ENCODE peak calls at places on chromosomes 7 and 10, in seven cellular contexts. One of them, this sample, is unnamed.

GRCh38 chr7:87345962-87346371 is 503 bp downstream of the CROT start:
- DNase-seq in bronchial epithelial cell: no peak
- DNase-seq in cardiac fibroblast: no peak
- DNase-seq in fibroblast of pulmonary artery: no peak
- DNase-seq in right lobe of liver: no peak
- DNase-seq in OCI-LY7: no peak
- DNase-seq in astrocyte of the spinal cord: peak
- DNase-seq in this sample: no peak

GRCh38 chr10:20682782-20683181 is 214.3 kb downstream of the NEBL start:
- DNase-seq in bronchial epithelial cell: no peak
- DNase-seq in cardiac fibroblast: no peak
- DNase-seq in fibroblast of pulmonary artery: no peak
- DNase-seq in right lobe of liver: no peak
- DNase-seq in OCI-LY7: no peak
- DNase-seq in astrocyte of the spinal cord: no peak
- DNase-seq in this sample: no peak

GRCh38 chr10:7707858-7708622 is 4.9 kb downstream of the ITIH2 start:
- DNase-seq in bronchial epithelial cell: no peak
- DNase-seq in cardiac fibroblast: no peak
- DNase-seq in fibroblast of pulmonary artery: no peak
- DNase-seq in right lobe of liver: no peak
- DNase-seq in OCI-LY7: no peak
- DNase-seq in astrocyte of the spinal cord: no peak
- DNase-seq in this sample: no peak

GRCh38 chr7:77991656-77992055 is 193.1 kb downstream of the PHTF2 start:
- DNase-seq in bronchial epithelial cell: no peak
- DNase-seq in cardiac fibroblast: no peak
- DNase-seq in fibroblast of pulmonary artery: no peak
- DNase-seq in right lobe of liver: no peak
- DNase-seq in OCI-LY7: no peak
- DNase-seq in astrocyte of the spinal cord: no peak
- DNase-seq in this sample: no peak

GRCh38 chr7:21767300-21767900 is 178.3 kb downstream of the CDCA7L start:
- DNase-seq in bronchial epithelial cell: peak
- DNase-seq in cardiac fibroblast: peak
- DNase-seq in fibroblast of pulmonary artery: peak
- DNase-seq in right lobe of liver: no peak
- DNase-seq in OCI-LY7: peak
- DNase-seq in astrocyte of the spinal cord: peak
- DNase-seq in this sample: peak

GRCh38 chr10:97738616-97739015 is 1.7 kb downstream of the ZFYVE27 start:
- DNase-seq in bronchial epithelial cell: no peak
- DNase-seq in cardiac fibroblast: no peak
- DNase-seq in fibroblast of pulmonary artery: no peak
- DNase-seq in right lobe of liver: peak
- DNase-seq in OCI-LY7: no peak
- DNase-seq in astrocyte of the spinal cord: no peak
- DNase-seq in this sample: no peak

GRCh38 chr10:75612904-75613684 is 181.7 kb downstream of the LRMDA start:
- DNase-seq in bronchial epithelial cell: no peak
- DNase-seq in cardiac fibroblast: peak
- DNase-seq in fibroblast of pulmonary artery: peak
- DNase-seq in right lobe of liver: no peak
- DNase-seq in OCI-LY7: no peak
- DNase-seq in astrocyte of the spinal cord: peak
- DNase-seq in this sample: no peak

GRCh38 chr7:154777023-154777422 is 225.9 kb downstream of the PAXIP1 start:
- DNase-seq in bronchial epithelial cell: peak
- DNase-seq in cardiac fibroblast: no peak
- DNase-seq in fibroblast of pulmonary artery: no peak
- DNase-seq in right lobe of liver: no peak
- DNase-seq in OCI-LY7: no peak
- DNase-seq in astrocyte of the spinal cord: no peak
- DNase-seq in this sample: no peak

GRCh38 chr7:29217112-29217511 is 22.5 kb downstream of the CHN2 start:
- DNase-seq in bronchial epithelial cell: no peak
- DNase-seq in cardiac fibroblast: peak
- DNase-seq in fibroblast of pulmonary artery: peak
- DNase-seq in right lobe of liver: no peak
- DNase-seq in OCI-LY7: no peak
- DNase-seq in astrocyte of the spinal cord: no peak
- DNase-seq in this sample: no peak

GRCh38 chr10:29141761-29142160 is 147.1 kb upstream of the LYZL1 start:
- DNase-seq in bronchial epithelial cell: no peak
- DNase-seq in cardiac fibroblast: peak
- DNase-seq in fibroblast of pulmonary artery: peak
- DNase-seq in right lobe of liver: no peak
- DNase-seq in OCI-LY7: no peak
- DNase-seq in astrocyte of the spinal cord: peak
- DNase-seq in this sample: no peak

DNA sequence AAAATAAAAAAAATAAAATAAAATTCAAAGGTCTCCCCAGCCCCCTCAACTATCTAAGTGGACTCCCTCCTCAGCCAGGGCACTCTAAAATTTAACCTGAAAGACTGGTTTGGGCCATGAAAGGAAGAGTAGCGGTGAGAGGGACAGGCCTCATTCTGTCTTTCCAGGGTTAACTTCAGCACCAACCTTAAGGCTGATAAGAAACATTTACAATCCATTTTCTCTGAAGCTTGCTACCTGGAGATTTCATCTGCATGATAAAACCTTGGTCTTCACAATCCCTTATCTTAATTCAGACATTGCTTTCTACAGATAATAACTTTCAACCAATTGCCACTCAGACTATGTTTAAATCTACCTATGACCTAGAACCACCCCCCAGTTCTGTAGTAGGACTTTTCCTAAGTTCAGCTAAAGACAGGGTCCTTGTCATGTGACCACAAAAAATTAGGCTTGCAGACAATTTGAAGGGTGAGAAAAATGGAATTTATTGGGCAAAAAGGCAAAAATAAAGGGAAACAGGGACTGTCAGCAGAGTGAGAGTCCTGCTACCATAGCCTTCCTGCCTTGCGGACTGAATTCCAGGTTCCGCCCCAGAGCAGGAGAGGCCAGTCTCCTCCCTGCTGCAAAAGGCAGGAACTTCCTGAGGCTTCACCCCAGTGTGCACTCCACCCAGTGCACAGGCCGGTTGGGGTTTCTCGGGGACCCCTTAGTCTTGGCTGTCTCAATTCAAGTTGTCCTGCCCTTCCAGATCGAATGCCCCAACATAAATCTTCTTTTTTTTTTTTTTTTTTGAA is 26.0 kb downstream of the AGK start:
- DNase-seq in bronchial epithelial cell: no peak
- DNase-seq in cardiac fibroblast: no peak
- DNase-seq in fibroblast of pulmonary artery: no peak
- DNase-seq in right lobe of liver: no peak
- DNase-seq in OCI-LY7: no peak
- DNase-seq in astrocyte of the spinal cord: no peak
- DNase-seq in this sample: no peak
- TF ChIP-seq CTCF in bronchial epithelial cell: no peak
- TF ChIP-seq CTCF in cardiac fibroblast: no peak
- TF ChIP-seq CTCF in fibroblast of pulmonary artery: no peak
- TF ChIP-seq CTCF in right lobe of liver: no peak
- TF ChIP-seq CTCF in OCI-LY7: no peak
- TF ChIP-seq CTCF in astrocyte of the spinal cord: no peak
- TF ChIP-seq CTCF in this sample: no peak

DNA sequence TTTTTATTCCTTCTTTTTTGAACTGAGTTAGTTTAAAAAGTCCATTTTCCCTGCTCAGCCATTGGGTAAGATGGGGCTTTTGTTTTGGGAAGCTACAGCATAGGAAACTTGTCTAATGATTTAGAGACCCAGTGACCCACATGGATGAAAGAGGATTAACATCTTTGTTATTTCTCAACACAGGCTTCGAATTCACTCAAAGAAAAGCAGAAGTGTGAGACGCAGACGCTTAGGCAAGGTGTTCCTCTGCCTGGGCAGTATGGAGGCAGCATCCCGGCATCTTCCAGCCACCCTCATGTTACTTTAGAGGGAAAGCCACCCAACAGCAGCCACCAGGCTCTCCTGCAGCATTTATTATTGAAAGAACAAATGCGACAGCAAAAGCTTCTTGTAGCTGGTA is 152.1 kb downstream of the HDAC9 start:
- DNase-seq in bronchial epithelial cell: no peak
- DNase-seq in cardiac fibroblast: no peak
- DNase-seq in fibroblast of pulmonary artery: no peak
- DNase-seq in right lobe of liver: no peak
- DNase-seq in OCI-LY7: no peak
- DNase-seq in astrocyte of the spinal cord: no peak
- DNase-seq in this sample: no peak
- H3K4me3 ChIP-seq in bronchial epithelial cell: no peak
- H3K4me3 ChIP-seq in cardiac fibroblast: no peak
- H3K4me3 ChIP-seq in fibroblast of pulmonary artery: no peak
- H3K4me3 ChIP-seq in right lobe of liver: no peak
- H3K4me3 ChIP-seq in OCI-LY7: no peak
- H3K4me3 ChIP-seq in astrocyte of the spinal cord: no peak
- H3K4me3 ChIP-seq in this sample: no peak

DNA sequence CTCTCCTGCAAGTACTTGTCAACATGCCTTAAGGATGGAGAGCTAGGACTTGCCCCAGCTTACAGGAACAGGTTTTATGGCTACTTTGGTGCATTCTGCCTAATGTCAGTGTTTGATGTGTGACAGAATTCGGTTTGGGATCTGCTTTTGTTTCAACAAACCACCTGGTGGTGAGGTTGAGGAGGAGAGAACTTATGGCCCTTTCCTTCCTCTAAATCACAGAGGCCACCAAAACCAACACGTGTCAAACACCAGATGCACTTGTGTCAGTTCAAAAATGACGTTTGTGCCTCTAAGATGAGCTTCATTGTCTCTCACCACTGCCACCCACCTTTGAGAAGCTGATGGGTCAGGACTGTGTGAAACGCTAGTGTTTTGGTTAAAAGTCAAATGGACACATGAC is 83.9 kb downstream of the OSBPL3 start:
- DNase-seq in bronchial epithelial cell: no peak
- DNase-seq in cardiac fibroblast: no peak
- DNase-seq in fibroblast of pulmonary artery: no peak
- DNase-seq in right lobe of liver: no peak
- DNase-seq in OCI-LY7: peak
- DNase-seq in astrocyte of the spinal cord: no peak
- DNase-seq in this sample: peak
- TF ChIP-seq CTCF in bronchial epithelial cell: no peak
- TF ChIP-seq CTCF in cardiac fibroblast: no peak
- TF ChIP-seq CTCF in fibroblast of pulmonary artery: no peak
- TF ChIP-seq CTCF in right lobe of liver: no peak
- TF ChIP-seq CTCF in OCI-LY7: peak
- TF ChIP-seq CTCF in astrocyte of the spinal cord: no peak
- TF ChIP-seq CTCF in this sample: peak

GRCh38 chr10:74153676-74154075 is 2.7 kb downstream of the ADK start:
- DNase-seq in bronchial epithelial cell: no peak
- DNase-seq in cardiac fibroblast: peak
- DNase-seq in fibroblast of pulmonary artery: no peak
- DNase-seq in right lobe of liver: no peak
- DNase-seq in OCI-LY7: no peak
- DNase-seq in astrocyte of the spinal cord: no peak
- DNase-seq in this sample: no peak

GRCh38 chr10:74150151-74151056 is at the start of gene AP3M1:
- DNase-seq in bronchial epithelial cell: no peak
- DNase-seq in cardiac fibroblast: no peak
- DNase-seq in fibroblast of pulmonary artery: no peak
- DNase-seq in right lobe of liver: peak
- DNase-seq in OCI-LY7: peak
- DNase-seq in astrocyte of the spinal cord: no peak
- DNase-seq in this sample: no peak

GRCh38 chr10:74151879-74152722 is 1.1 kb downstream of the ADK start:
- DNase-seq in bronchial epithelial cell: no peak
- DNase-seq in cardiac fibroblast: no peak
- DNase-seq in fibroblast of pulmonary artery: no peak
- DNase-seq in right lobe of liver: no peak
- DNase-seq in OCI-LY7: no peak
- DNase-seq in astrocyte of the spinal cord: no peak
- DNase-seq in this sample: no peak

GRCh38 chr10:74151057-74151878 is at the start of gene ADK:
- DNase-seq in bronchial epithelial cell: peak
- DNase-seq in cardiac fibroblast: peak
- DNase-seq in fibroblast of pulmonary artery: peak
- DNase-seq in right lobe of liver: peak
- DNase-seq in OCI-LY7: peak
- DNase-seq in astrocyte of the spinal cord: peak
- DNase-seq in this sample: peak

DNA sequence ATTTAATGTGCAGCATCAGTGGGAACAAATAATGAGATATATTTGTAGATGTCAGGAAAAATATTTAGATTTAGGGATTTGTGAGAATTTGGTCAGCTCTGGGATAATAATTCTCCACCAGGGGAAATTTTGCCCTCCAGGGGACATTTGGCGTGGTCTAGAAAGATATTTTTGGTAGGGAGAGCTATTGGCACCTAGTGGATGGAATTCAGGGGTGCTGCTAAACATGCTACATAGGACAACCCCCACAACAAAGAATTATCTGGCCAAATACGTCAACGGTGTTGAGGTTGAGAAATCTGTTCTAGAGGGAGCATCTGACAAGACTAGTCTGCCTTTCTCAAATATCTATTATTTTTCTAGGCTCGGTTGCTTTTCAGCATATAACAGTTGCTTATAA is 2.1 kb downstream of the ADK start:
- DNase-seq in bronchial epithelial cell: peak
- DNase-seq in cardiac fibroblast: peak
- DNase-seq in fibroblast of pulmonary artery: peak
- DNase-seq in right lobe of liver: no peak
- DNase-seq in OCI-LY7: no peak
- DNase-seq in astrocyte of the spinal cord: peak
- DNase-seq in this sample: no peak
- H3K4me3 ChIP-seq in bronchial epithelial cell: no peak
- H3K4me3 ChIP-seq in cardiac fibroblast: no peak
- H3K4me3 ChIP-seq in fibroblast of pulmonary artery: no peak
- H3K4me3 ChIP-seq in right lobe of liver: no peak
- H3K4me3 ChIP-seq in OCI-LY7: no peak
- H3K4me3 ChIP-seq in astrocyte of the spinal cord: no peak
- H3K4me3 ChIP-seq in this sample: peak

This sample was measured in GM12864.